ENCODE peak calls at places on chromosomes 3 and 15, in ten cellular contexts. S, P, B, K, I, O, G, R, Y and H are unnamed samples.

GRCh38 chr3:25782938-25783660 is at the start of gene NGLY1:
- DNase-seq in S (no peak), P (peak), B (peak), K (peak), I (peak), O (peak), G (peak), R (peak), Y (peak), H (peak)

GRCh38 chr15:73284073-73284472 is 84.7 kb downstream of the HCN4 start:
- DNase-seq in S (peak), P (no peak), B (no peak), K (peak), I (no peak), O (no peak), G (no peak), R (no peak), Y (no peak), H (no peak)

GRCh38 chr15:42650208-42651066 is 75.0 kb downstream of the STARD9 start:
- DNase-seq in S (peak), P (peak), B (peak), K (peak), I (peak), O (no peak), G (no peak), R (peak), Y (no peak), H (peak)

GRCh38 chr3:160401301-160402095 is 2.0 kb downstream of the SMC4 start:
- DNase-seq in S (no peak), P (no peak), B (no peak), K (peak), I (peak), O (no peak), G (no peak), R (no peak), Y (no peak), H (no peak)

GRCh38 chr15:70023064-70023768 is 74.5 kb downstream of the TLE3 start:
- DNase-seq in S (peak), P (no peak), B (no peak), K (peak), I (no peak), O (no peak), G (no peak), R (no peak), Y (no peak), H (no peak)

GRCh38 chr3:195708626-195709481 is 11.9 kb upstream of the MUC20 start:
- DNase-seq in S (no peak), P (no peak), B (no peak), K (no peak), I (no peak), O (no peak), G (no peak), R (no peak), Y (peak), H (peak)

GRCh38 chr3:133945696-133946095 is 50.0 kb upstream of the RAB6B start:
- DNase-seq in S (no peak), P (no peak), B (no peak), K (no peak), I (no peak), O (no peak), G (peak), R (no peak), Y (peak), H (no peak)

GRCh38 chr3:69439683-69440270 is 53.9 kb upstream of the FRMD4B start:
- DNase-seq in S (no peak), P (peak), B (no peak), K (peak), I (no peak), O (no peak), G (no peak), R (no peak), Y (no peak), H (no peak)

GRCh38 chr15:85073556-85074194 is 92.0 kb downstream of the PDE8A start:
- DNase-seq in S (no peak), P (no peak), B (no peak), K (peak), I (no peak), O (no peak), G (no peak), R (no peak), Y (no peak), H (no peak)

GRCh38 chr15:75131269-75131643 is 70.4 kb upstream of the C15orf39 start:
- DNase-seq in S (no peak), P (no peak), B (no peak), K (no peak), I (peak), O (no peak), G (no peak), R (no peak), Y (no peak), H (no peak)

GRCh38 chr3:186075489-186075888 is 33.4 kb downstream of the ETV5 start:
- DNase-seq in S (no peak), P (no peak), B (no peak), K (no peak), I (no peak), O (no peak), G (no peak), R (no peak), Y (no peak), H (no peak)

GRCh38 chr3:25143356-25143704 is 284.7 kb upstream of the RARB start:
- DNase-seq in S (no peak), P (no peak), B (no peak), K (no peak), I (no peak), O (no peak), G (no peak), R (no peak), Y (no peak), H (no peak)

GRCh38 chr3:14047841-14048240 is 76.8 kb downstream of the CHCHD4 start:
- DNase-seq in S (no peak), P (no peak), B (no peak), K (no peak), I (no peak), O (no peak), G (no peak), R (no peak), Y (no peak), H (no peak)

GRCh38 chr3:149362361-149362760 is 15.1 kb downstream of the TM4SF1 start:
- DNase-seq in S (no peak), P (no peak), B (no peak), K (no peak), I (no peak), O (no peak), G (no peak), R (no peak), Y (no peak), H (no peak)

GRCh38 chr3:183618542-183618941 is 16.9 kb upstream of the KLHL24 start:
- DNase-seq in S (no peak), P (no peak), B (no peak), K (no peak), I (no peak), O (no peak), G (no peak), R (no peak), Y (no peak), H (no peak)

GRCh38 chr3:45055411-45056143 is 29.5 kb downstream of the CLEC3B start:
- DNase-seq in S (peak), P (no peak), B (no peak), K (peak), I (no peak), O (no peak), G (no peak), R (no peak), Y (no peak), H (no peak)

GRCh38 chr3:24686764-24687163 is 192.1 kb upstream of the THRB start:
- DNase-seq in S (peak), P (no peak), B (no peak), K (no peak), I (no peak), O (no peak), G (no peak), R (no peak), Y (no peak), H (no peak)

GRCh38 chr15:48802867-48803266 is 8.0 kb downstream of the CEP152 start:
- DNase-seq in S (peak), P (no peak), B (no peak), K (no peak), I (no peak), O (no peak), G (no peak), R (no peak), Y (no peak), H (no peak)

GRCh38 chr15:37789881-37790280 is 144.6 kb upstream of the TMCO5A start:
- DNase-seq in S (peak), P (no peak), B (no peak), K (no peak), I (no peak), O (no peak), G (no peak), R (no peak), Y (no peak), H (no peak)